ENCODE peak calls at places on chromosomes 2 and 18, in seven cellular contexts. W, C, H, J, K, X and N are unnamed samples.

GRCh38 chr2:97011977-97012569 is 25.7 kb upstream of the FAM178B start:
- DNase-seq in K (peak; percentile 60), C (peak; percentile 82), X (no peak), W (no peak), J (peak; percentile 38), H (no peak), N (peak; percentile 32)

GRCh38 chr2:27212626-27213471 is 781 bp upstream of the SLC5A6 start:
- DNase-seq in W (peak; percentile 26), X (no peak), J (peak; percentile 15), K (peak; percentile 53), H (peak; percentile 19), C (peak; percentile 71), N (peak; percentile 71)

GRCh38 chr2:61775956-61776570 is 77.8 kb downstream of the FAM161A start:
- DNase-seq in W (no peak), J (no peak), H (no peak), X (no peak), K (no peak), C (no peak), N (no peak)

GRCh38 chr2:148653437-148653836 is 8.9 kb downstream of the EPC2 start:
- DNase-seq in W (no peak), H (no peak), K (no peak), X (no peak), J (no peak), C (peak; percentile 34), N (no peak)

GRCh38 chr18:48804856-48805610 is 145.7 kb downstream of the SMAD7 start:
- DNase-seq in H (no peak), J (no peak), X (no peak), C (no peak), K (no peak), W (no peak), N (no peak)

GRCh38 chr2:214695789-214696188 is 113.7 kb downstream of the BARD1 start:
- DNase-seq in C (peak; percentile 1), W (no peak), H (no peak), K (peak; percentile 19), X (no peak), J (no peak), N (no peak)

GRCh38 chr2:240220371-240220770 is 79.9 kb upstream of the OTOS start:
- DNase-seq in H (no peak), J (no peak), W (no peak), K (peak; percentile 73), X (no peak), C (peak; percentile 69), N (no peak)

GRCh38 chr2:101550555-101550954 is 75.6 kb upstream of the RFX8 start:
- DNase-seq in K (no peak), C (no peak), J (no peak), W (no peak), H (no peak), X (no peak), N (no peak)

GRCh38 chr2:48754874-48755273 is 650 bp downstream of the LHCGR start:
- DNase-seq in X (no peak), J (no peak), K (no peak), W (no peak), C (no peak), H (no peak), N (no peak)

GRCh38 chr18:62258606-62259005 is 66.5 kb upstream of the TNFRSF11A start:
- DNase-seq in J (no peak), X (no peak), W (no peak), C (no peak), H (no peak), K (peak; percentile 49), N (no peak)

GRCh38 chr2:101120124-101120996 is 30.8 kb downstream of the TBC1D8 start:
- DNase-seq in C (peak; percentile 67), W (no peak), H (no peak), K (peak; percentile 85), X (no peak), J (no peak), N (peak; percentile 93)

GRCh38 chr2:229340086-229340760 is 69.1 kb upstream of the PID1 start:
- DNase-seq in W (no peak), C (no peak), H (no peak), J (no peak), X (no peak), K (no peak), N (no peak)

GRCh38 chr2:189261431-189261841 is 81.9 kb upstream of the COL5A2 start:
- DNase-seq in H (no peak), K (no peak), C (peak; percentile 83), W (no peak), J (no peak), X (no peak), N (no peak)

GRCh38 chr18:77222464-77222863 is 27.2 kb upstream of the GALR1 start:
- DNase-seq in C (no peak), J (no peak), W (no peak), X (peak; percentile 76), K (no peak), H (no peak), N (no peak)

GRCh38 chr2:200199576-200200263 is 106.8 kb upstream of the SPATS2L start:
- DNase-seq in J (no peak), K (peak; percentile 20), X (no peak), W (no peak), H (no peak), C (no peak), N (no peak)

GRCh38 chr2:234951386-234952269 is at the start of gene SH3BP4:
- DNase-seq in W (peak; percentile 20), X (peak; percentile 90), K (peak; percentile 82), C (peak; percentile 87), J (no peak), H (peak; percentile 16), N (peak; percentile 84)

GRCh38 chr18:61738488-61738887 is 154.3 kb downstream of the RNF152 start:
- DNase-seq in X (no peak), H (no peak), J (no peak), C (peak; percentile 49), K (peak; percentile 46), W (no peak), N (no peak)

GRCh38 chr2:160308476-160308875 is 108.4 kb upstream of the ITGB6 start:
- DNase-seq in K (no peak), H (no peak), W (no peak), J (no peak), C (no peak), X (no peak), N (no peak)

GRCh38 chr2:229137623-229138022 is 133.5 kb downstream of the PID1 start:
- DNase-seq in H (no peak), C (no peak), K (no peak), J (no peak), W (no peak), X (no peak), N (no peak)

GRCh38 chr2:63755980-63756379 is 85.7 kb upstream of the UGP2 start:
- DNase-seq in H (no peak), X (no peak), K (peak; percentile 54), J (peak; percentile 26), W (no peak), C (no peak), N (no peak)

GRCh38 chr2:102049756-102050443 is 58.1 kb downstream of the IL1R2 start:
- DNase-seq in J (no peak), W (no peak), H (no peak), K (no peak), C (peak; percentile 97), X (no peak), N (peak; percentile 61)

GRCh38 chr2:239459056-239459455 is 58.2 kb upstream of the HDAC4 start:
- DNase-seq in J (no peak), W (no peak), K (no peak), C (no peak), H (no peak), X (no peak), N (peak; percentile 12)

GRCh38 chr2:240060977-240061591 is 7.8 kb upstream of the OR6B3 start:
- DNase-seq in H (peak; percentile 37), J (peak; percentile 18), X (no peak), W (peak; percentile 36), C (peak; percentile 68), K (peak; percentile 56), N (peak; percentile 63)

GRCh38 chr2:62787381-62787780 is 81.9 kb downstream of the EHBP1 start:
- DNase-seq in J (no peak), H (no peak), W (no peak), X (no peak), K (peak; percentile 47), C (peak; percentile 73), N (no peak)

GRCh38 chr2:241636182-241636982 is 576 bp downstream of the THAP4 start:
- DNase-seq in C (peak; percentile 34), X (peak; percentile 77), H (no peak), K (peak; percentile 41), W (peak; percentile 31), J (no peak), N (peak; percentile 49)

GRCh38 chr18:13537022-13537780 is 189.2 kb downstream of the FAM210A start:
- DNase-seq in H (no peak), C (no peak), X (no peak), J (no peak), W (no peak), K (no peak), N (no peak)